ENCODE peak calls at places on chromosomes 7 and 10, in seven cellular contexts. G is cardiac fibroblast; O is kidney glomerular epithelial cell; N is activated CD4-positive, alpha-beta T cell treated with anti-CD3 and anti-CD28 coated beads for 24 hours; V is Calu3; K is activated CD8-positive, alpha-beta memory T cell treated with anti-CD3 and anti-CD28 coated beads for 48 hours; Z is mesothelial cell of epicardium. Q is an unnamed sample.

GRCh38 chr10:43135656-43136055 is 2.6 kb upstream of the CSGALNACT2 start:
- DNase-seq in G (no peak), O (no peak), N (no peak), V (no peak), K (no peak), Z (no peak), Q (no peak)

GRCh38 chr7:82443801-82444219 is 233 bp upstream of the CACNA2D1 start:
- DNase-seq in G (peak), O (peak), N (no peak), V (peak), K (no peak), Z (peak), Q (peak)

GRCh38 chr7:66415659-66416265 is 210.6 kb downstream of the TPST1 start:
- DNase-seq in G (no peak), O (no peak), N (no peak), V (no peak), K (no peak), Z (no peak), Q (no peak)

GRCh38 chr7:135188298-135188984 is 17.9 kb upstream of the CYREN start:
- DNase-seq in G (no peak), O (no peak), N (no peak), V (no peak), K (no peak), Z (no peak), Q (no peak)

GRCh38 chr7:18444856-18445255 is 50.7 kb upstream of the HDAC9 start:
- DNase-seq in G (no peak), O (no peak), N (no peak), V (no peak), K (no peak), Z (no peak), Q (no peak)

GRCh38 chr7:4245135-4245865 is 436.8 kb upstream of the FOXK1 start:
- DNase-seq in G (no peak), O (no peak), N (no peak), V (no peak), K (no peak), Z (no peak), Q (no peak)

GRCh38 chr7:134789967-134790685 is 10.7 kb downstream of the CALD1 start:
- DNase-seq in G (peak), O (no peak), N (no peak), V (no peak), K (no peak), Z (no peak), Q (no peak)

GRCh38 chr10:58266003-58266825 is 1.5 kb downstream of the IPMK start:
- DNase-seq in G (peak), O (peak), N (no peak), V (no peak), K (no peak), Z (no peak), Q (no peak)

GRCh38 chr7:480531-481218 is 39.0 kb downstream of the PDGFA start:
- DNase-seq in G (peak), O (no peak), N (no peak), V (peak), K (no peak), Z (peak), Q (no peak)